ENCODE peak calls at places on chromosomes 16 and 17, in seven cellular contexts. One of them, this sample, is unnamed.

GRCh38 chr16:83002351-83003334 is 375.9 kb downstream of the CDH13 start:
- DNase-seq in NCI-H460: peak; percentile 16
- DNase-seq in anterior cingulate cortex: no peak
- DNase-seq in left cardiac atrium: no peak
- DNase-seq in GM12864: no peak
- DNase-seq in H7: no peak
- DNase-seq in CD4-positive, alpha-beta T cell: no peak
- DNase-seq in this sample: peak; percentile 12

GRCh38 chr17:66302761-66303626 is 581 bp downstream of the PRKCA start:
- DNase-seq in NCI-H460: peak; percentile 71
- DNase-seq in anterior cingulate cortex: peak; percentile 53
- DNase-seq in left cardiac atrium: peak; percentile 58
- DNase-seq in GM12864: no peak
- DNase-seq in H7: peak; percentile 69
- DNase-seq in CD4-positive, alpha-beta T cell: peak; percentile 18
- DNase-seq in this sample: peak; percentile 43

GRCh38 chr17:75077490-75078096 is 10.2 kb upstream of the SLC16A5 start:
- DNase-seq in NCI-H460: no peak
- DNase-seq in anterior cingulate cortex: no peak
- DNase-seq in left cardiac atrium: peak; percentile 86
- DNase-seq in GM12864: no peak
- DNase-seq in H7: peak; percentile 80
- DNase-seq in CD4-positive, alpha-beta T cell: peak; percentile 44
- DNase-seq in this sample: no peak

GRCh38 chr17:4006165-4006589 is 41.9 kb upstream of the ATP2A3 start:
- DNase-seq in NCI-H460: no peak
- DNase-seq in anterior cingulate cortex: no peak
- DNase-seq in left cardiac atrium: no peak
- DNase-seq in GM12864: no peak
- DNase-seq in H7: no peak
- DNase-seq in CD4-positive, alpha-beta T cell: no peak
- DNase-seq in this sample: no peak

GRCh38 chr17:28747046-28747691 is 3.4 kb downstream of the TRAF4 start:
- DNase-seq in NCI-H460: no peak
- DNase-seq in anterior cingulate cortex: peak; percentile 72
- DNase-seq in left cardiac atrium: no peak
- DNase-seq in GM12864: no peak
- DNase-seq in H7: peak; percentile 63
- DNase-seq in CD4-positive, alpha-beta T cell: no peak
- DNase-seq in this sample: no peak

GRCh38 chr16:56930516-56931252 is 1.3 kb upstream of the HERPUD1 start:
- DNase-seq in NCI-H460: no peak
- DNase-seq in anterior cingulate cortex: no peak
- DNase-seq in left cardiac atrium: no peak
- DNase-seq in GM12864: no peak
- DNase-seq in H7: no peak
- DNase-seq in CD4-positive, alpha-beta T cell: no peak
- DNase-seq in this sample: no peak

GRCh38 chr17:17044846-17045561 is 2.7 kb downstream of the MPRIP start:
- DNase-seq in NCI-H460: no peak
- DNase-seq in anterior cingulate cortex: peak; percentile 51
- DNase-seq in left cardiac atrium: no peak
- DNase-seq in GM12864: peak; percentile 36
- DNase-seq in H7: peak; percentile 48
- DNase-seq in CD4-positive, alpha-beta T cell: no peak
- DNase-seq in this sample: no peak

GRCh38 chr16:4550587-4550986 is 5.6 kb upstream of the C16orf96 start:
- DNase-seq in NCI-H460: no peak
- DNase-seq in anterior cingulate cortex: no peak
- DNase-seq in left cardiac atrium: no peak
- DNase-seq in GM12864: no peak
- DNase-seq in H7: no peak
- DNase-seq in CD4-positive, alpha-beta T cell: no peak
- DNase-seq in this sample: no peak

GRCh38 chr17:72192409-72193192 is 71.8 kb downstream of the SOX9 start:
- DNase-seq in NCI-H460: no peak
- DNase-seq in anterior cingulate cortex: no peak
- DNase-seq in left cardiac atrium: peak; percentile 71
- DNase-seq in GM12864: no peak
- DNase-seq in H7: no peak
- DNase-seq in CD4-positive, alpha-beta T cell: no peak
- DNase-seq in this sample: no peak